ENCODE peak calls at places on chromosomes 6 and 20, in ten cellular contexts. One of them, this sample, is unnamed.

GRCh38 chr6:31541658-31542521 is at the start of gene DDX39B:
- DNase-seq in A549: peak
- DNase-seq in AG09309: peak
- DNase-seq in adrenal gland: peak
- DNase-seq in heart right ventricle: peak
- DNase-seq in cardiac fibroblast: peak
- DNase-seq in AG10803: peak
- DNase-seq in uterus: peak
- DNase-seq in fibroblast of lung: peak
- DNase-seq in MM.1S: peak
- DNase-seq in this sample: peak

GRCh38 chr6:92122746-92123145 is 1296.6 kb downstream of the EPHA7 start:
- DNase-seq in A549: no peak
- DNase-seq in AG09309: no peak
- DNase-seq in adrenal gland: no peak
- DNase-seq in heart right ventricle: no peak
- DNase-seq in cardiac fibroblast: no peak
- DNase-seq in AG10803: no peak
- DNase-seq in uterus: no peak
- DNase-seq in fibroblast of lung: no peak
- DNase-seq in MM.1S: peak
- DNase-seq in this sample: no peak

GRCh38 chr20:37244572-37244957 is 17.0 kb downstream of the GHRH start:
- DNase-seq in A549: no peak
- DNase-seq in AG09309: no peak
- DNase-seq in adrenal gland: no peak
- DNase-seq in heart right ventricle: no peak
- DNase-seq in cardiac fibroblast: no peak
- DNase-seq in AG10803: no peak
- DNase-seq in uterus: no peak
- DNase-seq in fibroblast of lung: no peak
- DNase-seq in MM.1S: no peak
- DNase-seq in this sample: no peak

GRCh38 chr20:48601798-48602197 is 226.0 kb downstream of the PREX1 start:
- DNase-seq in A549: no peak
- DNase-seq in AG09309: no peak
- DNase-seq in adrenal gland: no peak
- DNase-seq in heart right ventricle: no peak
- DNase-seq in cardiac fibroblast: no peak
- DNase-seq in AG10803: no peak
- DNase-seq in uterus: no peak
- DNase-seq in fibroblast of lung: no peak
- DNase-seq in MM.1S: no peak
- DNase-seq in this sample: no peak

GRCh38 chr6:14110001-14110818 is 7.4 kb upstream of the CD83 start:
- DNase-seq in A549: no peak
- DNase-seq in AG09309: no peak
- DNase-seq in adrenal gland: no peak
- DNase-seq in heart right ventricle: no peak
- DNase-seq in cardiac fibroblast: no peak
- DNase-seq in AG10803: no peak
- DNase-seq in uterus: no peak
- DNase-seq in fibroblast of lung: no peak
- DNase-seq in MM.1S: peak
- DNase-seq in this sample: no peak

GRCh38 chr6:122068291-122068769 is 331.1 kb upstream of the HSF2 start:
- DNase-seq in A549: no peak
- DNase-seq in AG09309: no peak
- DNase-seq in adrenal gland: no peak
- DNase-seq in heart right ventricle: no peak
- DNase-seq in cardiac fibroblast: no peak
- DNase-seq in AG10803: peak
- DNase-seq in uterus: no peak
- DNase-seq in fibroblast of lung: no peak
- DNase-seq in MM.1S: no peak
- DNase-seq in this sample: no peak

GRCh38 chr6:161181136-161181535 is 92.7 kb downstream of the AGPAT4 start:
- DNase-seq in A549: no peak
- DNase-seq in AG09309: no peak
- DNase-seq in adrenal gland: no peak
- DNase-seq in heart right ventricle: no peak
- DNase-seq in cardiac fibroblast: no peak
- DNase-seq in AG10803: no peak
- DNase-seq in uterus: no peak
- DNase-seq in fibroblast of lung: no peak
- DNase-seq in MM.1S: no peak
- DNase-seq in this sample: no peak

GRCh38 chr6:2244261-2245102 is 923 bp downstream of the GMDS start:
- DNase-seq in A549: peak
- DNase-seq in AG09309: no peak
- DNase-seq in adrenal gland: no peak
- DNase-seq in heart right ventricle: no peak
- DNase-seq in cardiac fibroblast: no peak
- DNase-seq in AG10803: no peak
- DNase-seq in uterus: no peak
- DNase-seq in fibroblast of lung: no peak
- DNase-seq in MM.1S: peak
- DNase-seq in this sample: no peak

GRCh38 chr6:107493158-107494057 is 3.5 kb downstream of the SOBP start:
- DNase-seq in A549: no peak
- DNase-seq in AG09309: no peak
- DNase-seq in adrenal gland: no peak
- DNase-seq in heart right ventricle: no peak
- DNase-seq in cardiac fibroblast: peak
- DNase-seq in AG10803: no peak
- DNase-seq in uterus: no peak
- DNase-seq in fibroblast of lung: peak
- DNase-seq in MM.1S: no peak
- DNase-seq in this sample: no peak

DNA sequence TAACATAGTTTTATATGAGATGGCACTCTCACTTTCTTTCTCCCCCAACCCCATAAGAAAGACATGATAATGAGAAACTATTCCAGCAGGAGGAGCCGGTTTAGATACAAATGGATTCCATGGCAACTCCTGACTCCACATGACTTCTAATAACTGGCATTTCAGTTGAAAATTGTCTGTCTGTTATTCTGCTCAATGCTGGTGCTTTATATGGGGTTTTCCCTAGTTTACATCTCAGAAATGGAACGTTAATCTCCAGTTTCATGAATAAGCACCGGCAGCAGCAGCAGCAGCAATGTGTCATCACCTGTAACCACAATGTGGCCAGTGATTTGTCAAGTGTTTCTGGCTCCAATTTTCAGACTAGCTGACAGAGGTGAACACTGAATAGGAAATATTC is 8.0 kb upstream of the SIM1 start:
- DNase-seq in A549: no peak
- DNase-seq in AG09309: no peak
- DNase-seq in adrenal gland: no peak
- DNase-seq in heart right ventricle: no peak
- DNase-seq in cardiac fibroblast: peak
- DNase-seq in AG10803: peak
- DNase-seq in uterus: no peak
- DNase-seq in fibroblast of lung: peak
- DNase-seq in MM.1S: peak
- DNase-seq in this sample: no peak
- TF ChIP-seq CTCF in A549: no peak
- TF ChIP-seq CTCF in AG09309: peak
- TF ChIP-seq CTCF in adrenal gland: no peak
- TF ChIP-seq CTCF in heart right ventricle: no peak
- TF ChIP-seq CTCF in cardiac fibroblast: no peak
- TF ChIP-seq CTCF in AG10803: peak
- TF ChIP-seq CTCF in uterus: no peak
- TF ChIP-seq CTCF in fibroblast of lung: no peak
- TF ChIP-seq CTCF in MM.1S: no peak
- TF ChIP-seq CTCF in this sample: no peak

DNA sequence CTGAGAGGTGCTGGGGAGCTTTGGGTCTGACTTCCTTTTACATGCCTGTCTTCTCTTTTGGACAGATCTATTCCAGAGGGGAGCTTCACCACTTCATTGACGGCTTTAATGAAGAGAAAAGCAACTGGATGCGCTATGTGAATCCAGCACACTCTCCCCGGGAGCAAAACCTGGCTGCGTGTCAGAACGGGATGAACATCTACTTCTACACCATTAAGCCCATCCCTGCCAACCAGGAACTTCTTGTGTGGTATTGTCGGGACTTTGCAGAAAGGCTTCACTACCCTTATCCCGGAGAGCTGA is 13.1 kb downstream of the PRDM1 start:
- DNase-seq in A549: no peak
- DNase-seq in AG09309: no peak
- DNase-seq in adrenal gland: no peak
- DNase-seq in heart right ventricle: no peak
- DNase-seq in cardiac fibroblast: no peak
- DNase-seq in AG10803: no peak
- DNase-seq in uterus: no peak
- DNase-seq in fibroblast of lung: no peak
- DNase-seq in MM.1S: peak
- DNase-seq in this sample: no peak
- H3K4me3 ChIP-seq in A549: peak
- H3K4me3 ChIP-seq in AG09309: no peak
- H3K4me3 ChIP-seq in adrenal gland: no peak
- H3K4me3 ChIP-seq in heart right ventricle: peak
- H3K4me3 ChIP-seq in cardiac fibroblast: no peak
- H3K4me3 ChIP-seq in AG10803: peak
- H3K4me3 ChIP-seq in uterus: no peak
- H3K4me3 ChIP-seq in fibroblast of lung: peak
- H3K4me3 ChIP-seq in MM.1S: peak
- H3K4me3 ChIP-seq in this sample: no peak

GRCh38 chr6:8191629-8192028 is 89.3 kb upstream of the EEF1E1 start:
- DNase-seq in A549: no peak
- DNase-seq in AG09309: no peak
- DNase-seq in adrenal gland: no peak
- DNase-seq in heart right ventricle: no peak
- DNase-seq in cardiac fibroblast: no peak
- DNase-seq in AG10803: no peak
- DNase-seq in uterus: no peak
- DNase-seq in fibroblast of lung: no peak
- DNase-seq in MM.1S: no peak
- DNase-seq in this sample: no peak
- TF ChIP-seq CTCF in A549: no peak
- TF ChIP-seq CTCF in AG09309: no peak
- TF ChIP-seq CTCF in adrenal gland: no peak
- TF ChIP-seq CTCF in heart right ventricle: no peak
- TF ChIP-seq CTCF in cardiac fibroblast: no peak
- TF ChIP-seq CTCF in AG10803: no peak
- TF ChIP-seq CTCF in uterus: no peak
- TF ChIP-seq CTCF in fibroblast of lung: no peak
- TF ChIP-seq CTCF in MM.1S: no peak
- TF ChIP-seq CTCF in this sample: no peak

DNA sequence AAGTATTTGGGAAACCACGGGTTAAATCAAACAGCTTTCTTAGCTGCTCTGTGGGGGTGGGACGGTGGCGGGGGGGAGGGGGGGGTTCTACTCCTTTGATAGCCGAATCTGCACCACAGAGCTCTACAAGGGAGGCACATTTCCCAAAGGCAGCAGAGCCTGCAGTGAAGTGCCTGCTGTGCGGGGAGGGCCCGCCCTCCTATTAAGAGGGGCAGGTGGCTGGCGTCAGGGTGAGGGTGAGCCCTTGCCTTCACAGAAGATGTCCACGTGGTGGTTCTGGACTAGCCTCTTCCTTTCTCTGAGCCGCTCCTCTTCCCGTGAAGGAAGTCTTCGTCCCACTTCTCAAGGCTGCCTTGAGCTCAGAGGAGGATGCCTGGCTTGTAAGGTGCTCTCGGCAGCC is 174.9 kb upstream of the THBS2 start:
- DNase-seq in A549: no peak
- DNase-seq in AG09309: no peak
- DNase-seq in adrenal gland: no peak
- DNase-seq in heart right ventricle: no peak
- DNase-seq in cardiac fibroblast: no peak
- DNase-seq in AG10803: no peak
- DNase-seq in uterus: peak
- DNase-seq in fibroblast of lung: peak
- DNase-seq in MM.1S: no peak
- DNase-seq in this sample: no peak
- H3K4me3 ChIP-seq in A549: no peak
- H3K4me3 ChIP-seq in AG09309: no peak
- H3K4me3 ChIP-seq in adrenal gland: no peak
- H3K4me3 ChIP-seq in heart right ventricle: no peak
- H3K4me3 ChIP-seq in cardiac fibroblast: no peak
- H3K4me3 ChIP-seq in AG10803: no peak
- H3K4me3 ChIP-seq in uterus: no peak
- H3K4me3 ChIP-seq in fibroblast of lung: no peak
- H3K4me3 ChIP-seq in MM.1S: no peak
- H3K4me3 ChIP-seq in this sample: no peak

DNA sequence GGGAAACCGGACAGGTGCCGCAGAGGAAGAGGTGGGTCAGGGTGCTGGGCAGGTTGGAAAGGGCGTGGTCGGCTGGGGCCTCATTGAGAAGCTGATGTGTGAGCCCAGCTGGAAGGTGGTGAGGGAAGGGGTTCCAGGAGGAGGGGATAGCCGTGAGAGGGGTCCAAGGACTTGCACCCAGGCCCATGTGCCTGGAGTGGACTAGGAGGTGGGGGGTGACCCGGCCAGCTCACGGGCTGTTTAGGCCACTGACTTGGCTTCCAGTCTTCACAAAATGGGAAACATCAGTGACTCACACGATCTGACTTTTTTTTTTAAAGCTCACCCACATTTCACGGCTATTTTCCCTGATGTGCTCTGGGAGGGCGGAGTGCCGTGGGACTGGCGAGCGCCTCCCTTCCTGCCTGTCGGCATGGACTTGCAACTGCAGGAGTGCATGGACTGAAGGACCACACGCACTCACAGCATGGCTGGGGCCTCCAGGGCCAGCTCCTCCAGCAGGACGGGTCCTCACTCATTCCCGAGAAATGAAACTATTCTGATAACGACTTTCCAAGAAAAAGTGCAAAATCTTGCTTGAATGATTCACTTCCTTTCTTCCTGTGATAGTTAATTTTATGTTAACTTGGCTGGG is 13.5 kb upstream of the PDE10A start:
- DNase-seq in A549: no peak
- DNase-seq in AG09309: no peak
- DNase-seq in adrenal gland: no peak
- DNase-seq in heart right ventricle: peak
- DNase-seq in cardiac fibroblast: peak
- DNase-seq in AG10803: peak
- DNase-seq in uterus: peak
- DNase-seq in fibroblast of lung: peak
- DNase-seq in MM.1S: no peak
- DNase-seq in this sample: no peak
- TF ChIP-seq CTCF in A549: no peak
- TF ChIP-seq CTCF in AG09309: no peak
- TF ChIP-seq CTCF in adrenal gland: no peak
- TF ChIP-seq CTCF in heart right ventricle: peak
- TF ChIP-seq CTCF in cardiac fibroblast: peak
- TF ChIP-seq CTCF in AG10803: no peak
- TF ChIP-seq CTCF in uterus: peak
- TF ChIP-seq CTCF in fibroblast of lung: no peak
- TF ChIP-seq CTCF in MM.1S: no peak
- TF ChIP-seq CTCF in this sample: peak